ENCODE peak calls at places on chromosomes 2 and 18, in five cellular contexts. Q is HCT116, W is H1, N is GM12878, G is K562. E is an unnamed sample.

GRCh38 chr2:43980902-43981301 is 14.9 kb downstream of the LRPPRC start:
- DNase-seq in Q (no peak), W (no peak), N (no peak), G (no peak), E (no peak)

GRCh38 chr18:33606621-33607020 is 28.6 kb downstream of the ASXL3 start:
- DNase-seq in Q (no peak), W (no peak), N (no peak), G (no peak), E (no peak)

GRCh38 chr2:200578778-200579177 is 7.0 kb upstream of the AOX1 start:
- DNase-seq in Q (no peak), W (no peak), N (peak), G (no peak), E (peak)

GRCh38 chr2:52976132-52976949 is 791.3 kb upstream of the CHAC2 start:
- DNase-seq in Q (peak), W (peak), N (no peak), G (no peak), E (no peak)

GRCh38 chr2:241967745-241968144 is 98.2 kb downstream of the RTP5 start:
- DNase-seq in Q (no peak), W (no peak), N (no peak), G (no peak), E (no peak)

GRCh38 chr2:205865794-205866490 is 183.6 kb downstream of the NRP2 start:
- DNase-seq in Q (no peak), W (no peak), N (no peak), G (no peak), E (no peak)

GRCh38 chr2:222250313-222250712 is 48.5 kb downstream of the PAX3 start:
- DNase-seq in Q (no peak), W (no peak), N (no peak), G (no peak), E (no peak)

GRCh38 chr2:239948100-239948881 is 76.9 kb downstream of the NDUFA10 start:
- DNase-seq in Q (no peak), W (no peak), N (no peak), G (no peak), E (no peak)

GRCh38 chr2:99880148-99880983 is 262.0 kb downstream of the AFF3 start:
- DNase-seq in Q (no peak), W (no peak), N (no peak), G (no peak), E (no peak)

GRCh38 chr2:98696167-98696566 is 34.8 kb downstream of the MGAT4A start:
- DNase-seq in Q (no peak), W (no peak), N (no peak), G (no peak), E (no peak)

GRCh38 chr2:238644095-238645081 is 203.5 kb upstream of the TWIST2 start:
- DNase-seq in Q (peak), W (peak), N (no peak), G (no peak), E (peak)

GRCh38 chr2:105391058-105391627 is 7.7 kb downstream of the FHL2 start:
- DNase-seq in Q (no peak), W (no peak), N (no peak), G (no peak), E (peak)

GRCh38 chr2:181457741-181458425 is 697 bp downstream of the ITGA4 start:
- DNase-seq in Q (no peak), W (no peak), N (no peak), G (no peak), E (no peak)

GRCh38 chr2:71181316-71181715 is 45.6 kb downstream of the PAIP2B start:
- DNase-seq in Q (no peak), W (no peak), N (no peak), G (no peak), E (peak)

GRCh38 chr2:153110477-153110876 is 368.1 kb downstream of the RPRM start:
- DNase-seq in Q (no peak), W (no peak), N (no peak), G (no peak), E (no peak)

GRCh38 chr2:8884812-8885211 is 47.4 kb upstream of the KIDINS220 start:
- DNase-seq in Q (no peak), W (no peak), N (no peak), G (no peak), E (no peak)

GRCh38 chr2:174561283-174562275 is 36.0 kb downstream of the WIPF1 start:
- DNase-seq in Q (no peak), W (no peak), N (no peak), G (no peak), E (no peak)

GRCh38 chr18:63736856-63737255 is 34.1 kb downstream of the SERPINB11 start:
- DNase-seq in Q (peak), W (no peak), N (no peak), G (no peak), E (no peak)

GRCh38 chr2:54456526-54457325 is 599 bp downstream of the SPTBN1 start:
- DNase-seq in Q (no peak), W (peak), N (no peak), G (peak), E (peak)

GRCh38 chr2:128260239-128261138 is 58.2 kb downstream of the HS6ST1 start:
- DNase-seq in Q (peak), W (peak), N (no peak), G (no peak), E (peak)

GRCh38 chr2:65416945-65417344 is 15.5 kb downstream of the SPRED2 start:
- DNase-seq in Q (no peak), W (no peak), N (no peak), G (no peak), E (no peak)

GRCh38 chr2:39535606-39536185 is 98.6 kb upstream of the MAP4K3 start:
- DNase-seq in Q (no peak), W (no peak), N (no peak), G (no peak), E (no peak)
- TF ChIP-seq SRF in Q (no peak), W (no peak), N (no peak), G (no peak), E (no peak)

GRCh38 chr2:74262681-74263080 is 64.3 kb downstream of the MTHFD2 start:
- DNase-seq in Q (no peak), W (no peak), N (no peak), G (no peak), E (no peak)

GRCh38 chr2:74267068-74267467 is 68.7 kb downstream of the MTHFD2 start:
- DNase-seq in Q (peak), W (no peak), N (no peak), G (peak), E (peak)

GRCh38 chr2:74260495-74260894 is 62.1 kb downstream of the MTHFD2 start:
- DNase-seq in Q (no peak), W (no peak), N (no peak), G (no peak), E (no peak)

GRCh38 chr2:74261204-74261864 is 62.9 kb downstream of the MTHFD2 start:
- DNase-seq in Q (peak), W (peak), N (no peak), G (no peak), E (peak)

GRCh38 chr2:74264281-74264680 is 65.9 kb downstream of the MTHFD2 start:
- DNase-seq in Q (no peak), W (no peak), N (no peak), G (no peak), E (no peak)
- TF ChIP-seq SRF in Q (no peak), W (no peak), N (no peak), G (no peak), E (no peak)

DNA sequence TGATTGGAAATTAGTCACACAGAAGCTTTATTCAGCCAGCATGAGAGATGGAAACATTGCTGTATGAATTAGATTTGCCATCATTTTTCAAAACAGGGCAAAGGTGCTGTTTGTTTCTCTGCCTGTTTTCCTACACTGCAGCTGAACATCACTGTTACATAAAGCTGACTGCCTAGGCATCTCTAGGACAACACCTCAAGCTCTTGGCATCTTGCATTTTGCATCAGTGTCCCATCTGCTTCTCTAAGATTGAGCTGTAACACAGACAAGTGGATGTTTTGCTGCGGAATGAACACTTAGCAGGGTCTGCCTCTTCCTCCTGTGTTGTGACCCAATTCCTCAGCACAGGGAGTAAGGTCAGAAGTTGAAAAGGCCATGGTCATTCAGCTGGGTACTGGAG is 4.9 kb downstream of the CCT7 start:
- DNase-seq in Q (no peak), W (no peak), N (no peak), G (no peak), E (no peak)
- TF ChIP-seq SRF in Q (no peak), W (no peak), N (no peak), G (no peak), E (no peak)

GRCh38 chr2:88602022-88602421 is 25.2 kb downstream of the EIF2AK3 start:
- DNase-seq in Q (no peak), W (no peak), N (no peak), G (no peak), E (no peak)
- TF ChIP-seq SRF in Q (no peak), W (no peak), N (no peak), G (no peak), E (no peak)

GRCh38 chr2:130826419-130826818 is 10.3 kb upstream of the ARHGEF4 start:
- DNase-seq in Q (no peak), W (peak), N (no peak), G (no peak), E (no peak)

GRCh38 chr2:130827502-130828251 is 9.0 kb upstream of the ARHGEF4 start:
- DNase-seq in Q (no peak), W (no peak), N (no peak), G (no peak), E (no peak)

GRCh38 chr2:130825972-130826253 is 10.8 kb upstream of the ARHGEF4 start:
- DNase-seq in Q (no peak), W (peak), N (no peak), G (no peak), E (no peak)

GRCh38 chr2:130828461-130828860 is 8.3 kb upstream of the ARHGEF4 start:
- DNase-seq in Q (no peak), W (no peak), N (no peak), G (no peak), E (no peak)

GRCh38 chr2:130826821-130827501 is 9.8 kb upstream of the ARHGEF4 start:
- DNase-seq in Q (no peak), W (peak), N (no peak), G (no peak), E (no peak)
- TF ChIP-seq SRF in Q (no peak), W (no peak), N (no peak), G (no peak), E (no peak)

DNA sequence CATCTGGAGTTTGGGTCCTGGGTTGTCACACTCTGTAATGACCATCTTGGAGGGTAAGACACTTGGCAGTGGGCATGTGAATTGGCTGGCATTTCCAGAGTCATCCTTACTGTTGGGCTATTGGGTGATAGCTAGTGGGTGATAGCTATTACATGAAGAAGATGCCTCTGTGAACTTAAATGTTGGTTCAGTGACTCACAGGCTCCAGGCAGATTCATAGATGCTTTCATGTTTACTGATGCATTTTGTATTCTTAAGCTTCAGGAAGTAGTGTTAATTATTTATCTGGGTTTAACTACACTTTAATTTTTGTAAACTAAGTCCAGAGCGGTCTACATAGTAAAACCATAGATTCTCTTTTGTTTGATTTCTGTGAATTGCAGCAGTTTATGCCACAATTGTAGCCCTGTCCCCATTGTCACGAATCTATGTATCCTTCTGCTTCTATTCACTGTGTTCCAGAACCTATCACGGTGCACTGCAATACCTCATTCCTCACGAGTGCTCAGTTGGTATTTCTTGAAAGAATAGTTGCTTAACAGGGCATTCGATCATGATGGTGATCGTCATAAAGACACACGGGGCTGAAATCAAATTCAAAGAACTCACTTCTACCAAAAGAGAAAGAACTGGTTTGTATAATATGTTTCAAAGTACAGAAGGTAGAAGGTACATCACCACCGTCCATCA is 79.7 kb downstream of the GBX2 start:
- DNase-seq in Q (no peak), W (no peak), N (no peak), G (no peak), E (peak)
- TF ChIP-seq SRF in Q (no peak), W (no peak), N (no peak), G (no peak), E (no peak)

GRCh38 chr18:52869942-52870907 is 530.2 kb downstream of the DCC start:
- DNase-seq in Q (no peak), W (peak), N (no peak), G (no peak), E (no peak)
- TF ChIP-seq SRF in Q (no peak), W (no peak), N (no peak), G (no peak), E (no peak)

DNA sequence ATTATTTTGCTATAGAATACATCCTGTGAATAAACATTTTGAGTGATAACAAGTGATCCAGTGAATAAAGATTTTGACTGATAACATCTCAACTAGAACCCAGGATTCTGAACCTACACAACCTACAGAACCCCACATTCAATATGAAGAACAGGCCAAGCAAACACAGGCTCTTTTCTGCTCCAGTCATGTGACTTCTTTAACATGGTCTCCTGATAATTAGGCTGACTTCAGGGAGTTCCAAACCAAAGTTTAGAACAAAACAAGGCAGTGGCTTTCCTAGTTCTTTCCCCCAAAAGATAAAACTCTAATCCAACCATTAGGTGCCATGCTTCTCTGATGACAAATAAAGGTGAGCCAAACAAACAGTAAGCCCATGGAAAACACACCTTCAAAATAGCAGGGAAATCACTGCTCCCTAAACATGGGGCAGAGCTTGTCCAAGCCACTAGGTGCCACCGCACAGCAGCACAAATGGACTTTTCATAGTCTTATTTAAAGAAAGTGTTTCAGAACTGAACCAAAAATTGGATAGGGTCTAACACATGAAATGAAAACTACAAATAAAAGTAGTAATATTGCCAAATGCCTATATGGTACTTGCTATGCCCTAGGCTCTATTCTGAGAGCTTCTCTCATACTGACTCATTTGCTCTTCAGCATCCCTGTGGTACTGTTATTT is 95.3 kb downstream of the EVA1A start:
- DNase-seq in Q (no peak), W (no peak), N (no peak), G (no peak), E (peak)
- TF ChIP-seq SRF in Q (no peak), W (no peak), N (no peak), G (no peak), E (no peak)

GRCh38 chr2:20928617-20929016 is 105.7 kb upstream of the LDAH start:
- DNase-seq in Q (no peak), W (no peak), N (no peak), G (no peak), E (no peak)

GRCh38 chr2:20930928-20931327 is 108.0 kb upstream of the LDAH start:
- DNase-seq in Q (no peak), W (no peak), N (no peak), G (no peak), E (peak)

GRCh38 chr2:20933692-20934091 is 110.2 kb downstream of the APOB start:
- DNase-seq in Q (no peak), W (no peak), N (no peak), G (no peak), E (no peak)

GRCh38 chr2:20929721-20930120 is 106.8 kb upstream of the LDAH start:
- DNase-seq in Q (no peak), W (no peak), N (no peak), G (no peak), E (peak)

DNA sequence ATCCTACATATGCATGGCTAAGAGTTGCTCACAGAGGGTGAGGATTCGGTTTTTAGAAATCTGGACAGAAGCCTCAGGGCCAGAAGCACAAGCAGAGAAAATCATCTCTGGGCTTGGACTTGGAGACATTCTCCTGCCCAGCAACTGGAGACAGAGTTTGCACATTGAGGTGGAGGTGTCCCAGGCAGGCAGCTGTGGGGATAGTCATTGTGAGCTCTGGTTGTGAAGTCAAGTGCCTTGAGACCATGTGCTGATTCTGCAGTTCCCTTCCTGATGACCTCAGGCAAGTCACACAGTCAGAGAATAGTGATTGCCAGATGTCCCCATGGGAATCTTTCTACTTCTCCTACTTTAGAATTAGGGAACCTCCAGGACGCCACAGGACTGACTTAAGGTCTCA is 108.4 kb upstream of the LDAH start:
- DNase-seq in Q (no peak), W (no peak), N (no peak), G (no peak), E (no peak)
- TF ChIP-seq SRF in Q (no peak), W (no peak), N (no peak), G (no peak), E (no peak)